ENCODE peak calls at places on chromosome 16, in eight cellular contexts. One of them, this sample, is unnamed.

GRCh38 chr16:6573577-6573976 is 759.1 kb upstream of the RBFOX1 start:
- DNase-seq in fibroblast of mammary gland: no peak
- DNase-seq in type B pancreatic cell: no peak
- DNase-seq in GM10248: no peak
- DNase-seq in neural crest cell: peak
- DNase-seq in adrenal gland: peak
- DNase-seq in astrocyte of the spinal cord: no peak
- DNase-seq in BJ: no peak
- DNase-seq in this sample: no peak

GRCh38 chr16:78100162-78100467 is 661 bp downstream of the WWOX start:
- DNase-seq in fibroblast of mammary gland: no peak
- DNase-seq in BJ: no peak
- DNase-seq in type B pancreatic cell: no peak
- DNase-seq in adrenal gland: no peak
- DNase-seq in neural crest cell: no peak
- DNase-seq in GM10248: no peak
- DNase-seq in astrocyte of the spinal cord: no peak
- DNase-seq in this sample: no peak

GRCh38 chr16:80197790-80198201 is 343.0 kb upstream of the DYNLRB2 start:
- DNase-seq in neural crest cell: no peak
- DNase-seq in adrenal gland: no peak
- DNase-seq in BJ: peak
- DNase-seq in fibroblast of mammary gland: peak
- DNase-seq in astrocyte of the spinal cord: peak
- DNase-seq in type B pancreatic cell: no peak
- DNase-seq in GM10248: no peak
- DNase-seq in this sample: no peak

GRCh38 chr16:49452108-49452507 is 78.5 kb downstream of the C16orf78 start:
- DNase-seq in BJ: no peak
- DNase-seq in adrenal gland: no peak
- DNase-seq in GM10248: no peak
- DNase-seq in type B pancreatic cell: no peak
- DNase-seq in astrocyte of the spinal cord: no peak
- DNase-seq in fibroblast of mammary gland: no peak
- DNase-seq in neural crest cell: no peak
- DNase-seq in this sample: no peak

GRCh38 chr16:1034230-1035065 is 38.1 kb upstream of the SSTR5 start:
- DNase-seq in GM10248: no peak
- DNase-seq in BJ: no peak
- DNase-seq in astrocyte of the spinal cord: no peak
- DNase-seq in fibroblast of mammary gland: no peak
- DNase-seq in neural crest cell: no peak
- DNase-seq in type B pancreatic cell: no peak
- DNase-seq in adrenal gland: no peak
- DNase-seq in this sample: no peak

GRCh38 chr16:86931410-86931941 is 353.1 kb downstream of the FOXL1 start:
- DNase-seq in GM10248: no peak
- DNase-seq in BJ: peak
- DNase-seq in type B pancreatic cell: no peak
- DNase-seq in fibroblast of mammary gland: peak
- DNase-seq in adrenal gland: peak
- DNase-seq in astrocyte of the spinal cord: peak
- DNase-seq in neural crest cell: no peak
- DNase-seq in this sample: no peak

GRCh38 chr16:79612207-79612606 is 11.7 kb upstream of the MAF start:
- DNase-seq in BJ: no peak
- DNase-seq in GM10248: no peak
- DNase-seq in adrenal gland: no peak
- DNase-seq in astrocyte of the spinal cord: peak
- DNase-seq in fibroblast of mammary gland: peak
- DNase-seq in neural crest cell: no peak
- DNase-seq in type B pancreatic cell: no peak
- DNase-seq in this sample: no peak

GRCh38 chr16:560221-560700 is at the start of gene PRR35:
- DNase-seq in GM10248: no peak
- DNase-seq in type B pancreatic cell: no peak
- DNase-seq in neural crest cell: no peak
- DNase-seq in fibroblast of mammary gland: no peak
- DNase-seq in adrenal gland: no peak
- DNase-seq in astrocyte of the spinal cord: no peak
- DNase-seq in BJ: no peak
- DNase-seq in this sample: no peak

GRCh38 chr16:29820271-29820701 is at the start of gene MVP:
- DNase-seq in astrocyte of the spinal cord: peak
- DNase-seq in fibroblast of mammary gland: peak
- DNase-seq in neural crest cell: no peak
- DNase-seq in adrenal gland: peak
- DNase-seq in BJ: no peak
- DNase-seq in type B pancreatic cell: no peak
- DNase-seq in GM10248: peak
- DNase-seq in this sample: peak

GRCh38 chr16:75286996-75287395 is 35.6 kb upstream of the BCAR1 start:
- DNase-seq in GM10248: no peak
- DNase-seq in adrenal gland: no peak
- DNase-seq in neural crest cell: no peak
- DNase-seq in type B pancreatic cell: no peak
- DNase-seq in astrocyte of the spinal cord: no peak
- DNase-seq in fibroblast of mammary gland: no peak
- DNase-seq in BJ: no peak
- DNase-seq in this sample: no peak

GRCh38 chr16:83920894-83921491 is 22.1 kb downstream of the MLYCD start:
- DNase-seq in fibroblast of mammary gland: no peak
- DNase-seq in GM10248: no peak
- DNase-seq in BJ: no peak
- DNase-seq in neural crest cell: no peak
- DNase-seq in astrocyte of the spinal cord: no peak
- DNase-seq in adrenal gland: no peak
- DNase-seq in type B pancreatic cell: no peak
- DNase-seq in this sample: no peak

GRCh38 chr16:22141746-22142145 is 20.6 kb upstream of the SDR42E2 start:
- DNase-seq in GM10248: no peak
- DNase-seq in astrocyte of the spinal cord: no peak
- DNase-seq in neural crest cell: no peak
- DNase-seq in BJ: no peak
- DNase-seq in adrenal gland: no peak
- DNase-seq in fibroblast of mammary gland: peak
- DNase-seq in type B pancreatic cell: no peak
- DNase-seq in this sample: no peak

GRCh38 chr16:88938933-88939813 is 37.8 kb downstream of the CBFA2T3 start:
- DNase-seq in neural crest cell: no peak
- DNase-seq in astrocyte of the spinal cord: no peak
- DNase-seq in GM10248: peak
- DNase-seq in adrenal gland: no peak
- DNase-seq in BJ: no peak
- DNase-seq in fibroblast of mammary gland: no peak
- DNase-seq in type B pancreatic cell: no peak
- DNase-seq in this sample: peak

GRCh38 chr16:1215574-1216295 is 9.3 kb downstream of the TPSG1 start:
- DNase-seq in BJ: no peak
- DNase-seq in neural crest cell: no peak
- DNase-seq in astrocyte of the spinal cord: no peak
- DNase-seq in fibroblast of mammary gland: no peak
- DNase-seq in adrenal gland: no peak
- DNase-seq in GM10248: no peak
- DNase-seq in type B pancreatic cell: no peak
- DNase-seq in this sample: no peak

GRCh38 chr16:75074920-75075687 is 41.5 kb downstream of the LDHD start:
- DNase-seq in GM10248: peak
- DNase-seq in neural crest cell: no peak
- DNase-seq in astrocyte of the spinal cord: no peak
- DNase-seq in BJ: no peak
- DNase-seq in adrenal gland: peak
- DNase-seq in type B pancreatic cell: no peak
- DNase-seq in fibroblast of mammary gland: no peak
- DNase-seq in this sample: peak

GRCh38 chr16:76396977-76397376 is 119.8 kb downstream of the CNTNAP4 start:
- DNase-seq in BJ: no peak
- DNase-seq in adrenal gland: no peak
- DNase-seq in fibroblast of mammary gland: no peak
- DNase-seq in neural crest cell: no peak
- DNase-seq in GM10248: no peak
- DNase-seq in type B pancreatic cell: no peak
- DNase-seq in astrocyte of the spinal cord: no peak
- DNase-seq in this sample: no peak

GRCh38 chr16:83143788-83144187 is 517.0 kb downstream of the CDH13 start:
- DNase-seq in astrocyte of the spinal cord: peak
- DNase-seq in type B pancreatic cell: no peak
- DNase-seq in GM10248: no peak
- DNase-seq in neural crest cell: no peak
- DNase-seq in fibroblast of mammary gland: peak
- DNase-seq in BJ: no peak
- DNase-seq in adrenal gland: no peak
- DNase-seq in this sample: no peak

GRCh38 chr16:88976359-88977027 is 514 bp downstream of the CBFA2T3 start:
- DNase-seq in fibroblast of mammary gland: no peak
- DNase-seq in adrenal gland: no peak
- DNase-seq in astrocyte of the spinal cord: no peak
- DNase-seq in neural crest cell: no peak
- DNase-seq in BJ: no peak
- DNase-seq in GM10248: no peak
- DNase-seq in type B pancreatic cell: no peak
- DNase-seq in this sample: peak

GRCh38 chr16:88502371-88502770 is 49.3 kb downstream of the ZFPM1 start:
- DNase-seq in adrenal gland: no peak
- DNase-seq in neural crest cell: no peak
- DNase-seq in fibroblast of mammary gland: no peak
- DNase-seq in type B pancreatic cell: no peak
- DNase-seq in GM10248: no peak
- DNase-seq in BJ: no peak
- DNase-seq in astrocyte of the spinal cord: no peak
- DNase-seq in this sample: no peak

DNA sequence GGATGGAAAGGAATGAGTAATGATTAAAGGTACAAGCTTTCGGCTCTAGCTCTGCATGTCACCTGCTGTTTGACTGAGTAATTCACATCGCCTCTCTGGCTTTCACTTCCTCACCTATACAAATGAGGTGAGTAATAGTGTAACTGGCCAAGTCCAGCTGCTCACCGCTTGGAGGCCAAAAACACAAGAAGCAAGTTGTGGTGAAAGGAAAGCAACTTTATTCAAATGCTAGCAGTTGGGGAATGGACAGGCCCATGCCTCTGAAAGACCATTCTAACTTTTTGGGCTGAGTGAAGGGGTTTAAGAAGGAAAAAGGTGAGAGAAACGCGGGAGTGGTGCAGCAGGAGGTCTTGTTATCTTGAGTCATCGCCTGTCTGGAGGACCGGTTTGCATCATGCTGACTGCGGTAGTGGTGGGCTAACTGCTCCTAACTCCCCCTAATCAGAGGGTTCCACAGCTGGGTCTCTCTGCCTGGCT is 45.7 kb upstream of the CSNK2A2 start:
- DNase-seq in adrenal gland: no peak
- DNase-seq in BJ: no peak
- DNase-seq in fibroblast of mammary gland: no peak
- DNase-seq in GM10248: peak
- DNase-seq in astrocyte of the spinal cord: no peak
- DNase-seq in neural crest cell: no peak
- DNase-seq in type B pancreatic cell: no peak
- DNase-seq in this sample: peak
- TF ChIP-seq CTCF in adrenal gland: no peak
- TF ChIP-seq CTCF in BJ: no peak
- TF ChIP-seq CTCF in fibroblast of mammary gland: no peak
- TF ChIP-seq CTCF in GM10248: no peak
- TF ChIP-seq CTCF in astrocyte of the spinal cord: no peak
- TF ChIP-seq CTCF in neural crest cell: no peak
- TF ChIP-seq CTCF in type B pancreatic cell: no peak
- TF ChIP-seq CTCF in this sample: peak

DNA sequence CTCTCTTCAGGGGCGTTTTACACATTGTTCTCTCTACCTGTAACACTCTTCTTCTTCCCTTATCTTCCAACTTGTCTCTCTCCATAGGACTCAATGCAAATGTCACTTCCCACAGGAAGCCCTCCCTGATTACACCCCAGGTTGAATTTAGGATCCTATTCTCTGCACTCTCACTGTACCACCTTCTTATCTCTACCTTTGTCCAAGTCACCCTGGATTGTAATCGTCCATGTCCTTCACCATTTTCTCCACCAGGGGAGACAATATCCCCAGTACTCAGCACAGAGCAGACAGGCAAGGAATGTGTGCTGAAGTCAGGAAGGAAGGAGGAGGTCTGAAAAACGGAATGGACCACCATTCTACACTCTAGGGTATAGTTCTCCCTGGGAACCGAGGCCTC is 14.1 kb downstream of the C16orf82 start:
- DNase-seq in astrocyte of the spinal cord: no peak
- DNase-seq in neural crest cell: no peak
- DNase-seq in adrenal gland: no peak
- DNase-seq in GM10248: no peak
- DNase-seq in type B pancreatic cell: no peak
- DNase-seq in BJ: no peak
- DNase-seq in fibroblast of mammary gland: peak
- DNase-seq in this sample: no peak
- TF ChIP-seq CTCF in astrocyte of the spinal cord: peak
- TF ChIP-seq CTCF in neural crest cell: peak
- TF ChIP-seq CTCF in adrenal gland: no peak
- TF ChIP-seq CTCF in GM10248: peak
- TF ChIP-seq CTCF in type B pancreatic cell: peak
- TF ChIP-seq CTCF in BJ: peak
- TF ChIP-seq CTCF in fibroblast of mammary gland: peak
- TF ChIP-seq CTCF in this sample: peak

GRCh38 chr16:50592996-50593395 is 44.8 kb downstream of the NKD1 start:
- DNase-seq in astrocyte of the spinal cord: no peak
- DNase-seq in neural crest cell: no peak
- DNase-seq in type B pancreatic cell: no peak
- DNase-seq in GM10248: no peak
- DNase-seq in adrenal gland: no peak
- DNase-seq in fibroblast of mammary gland: no peak
- DNase-seq in BJ: no peak
- DNase-seq in this sample: no peak

GRCh38 chr16:50591209-50591608 is 43.0 kb downstream of the NKD1 start:
- DNase-seq in type B pancreatic cell: no peak
- DNase-seq in fibroblast of mammary gland: no peak
- DNase-seq in neural crest cell: no peak
- DNase-seq in GM10248: no peak
- DNase-seq in astrocyte of the spinal cord: no peak
- DNase-seq in adrenal gland: no peak
- DNase-seq in BJ: no peak
- DNase-seq in this sample: no peak

GRCh38 chr16:50593410-50594139 is 45.4 kb downstream of the NKD1 start:
- DNase-seq in type B pancreatic cell: no peak
- DNase-seq in adrenal gland: no peak
- DNase-seq in GM10248: no peak
- DNase-seq in astrocyte of the spinal cord: no peak
- DNase-seq in neural crest cell: peak
- DNase-seq in fibroblast of mammary gland: peak
- DNase-seq in BJ: no peak
- DNase-seq in this sample: no peak

GRCh38 chr16:50594332-50595260 is 46.4 kb downstream of the NKD1 start:
- DNase-seq in BJ: no peak
- DNase-seq in adrenal gland: peak
- DNase-seq in fibroblast of mammary gland: no peak
- DNase-seq in GM10248: no peak
- DNase-seq in type B pancreatic cell: no peak
- DNase-seq in astrocyte of the spinal cord: no peak
- DNase-seq in neural crest cell: no peak
- DNase-seq in this sample: no peak

GRCh38 chr16:50591800-50592771 is 43.9 kb downstream of the NKD1 start:
- DNase-seq in neural crest cell: no peak
- DNase-seq in astrocyte of the spinal cord: no peak
- DNase-seq in BJ: no peak
- DNase-seq in GM10248: no peak
- DNase-seq in adrenal gland: peak
- DNase-seq in type B pancreatic cell: no peak
- DNase-seq in fibroblast of mammary gland: no peak
- DNase-seq in this sample: no peak
- TF ChIP-seq CTCF in neural crest cell: no peak
- TF ChIP-seq CTCF in astrocyte of the spinal cord: no peak
- TF ChIP-seq CTCF in BJ: no peak
- TF ChIP-seq CTCF in GM10248: no peak
- TF ChIP-seq CTCF in adrenal gland: no peak
- TF ChIP-seq CTCF in type B pancreatic cell: no peak
- TF ChIP-seq CTCF in fibroblast of mammary gland: no peak
- TF ChIP-seq CTCF in this sample: no peak

GRCh38 chr16:85396879-85397871 is 215.9 kb upstream of the GSE1 start:
- DNase-seq in type B pancreatic cell: no peak
- DNase-seq in astrocyte of the spinal cord: no peak
- DNase-seq in GM10248: peak
- DNase-seq in fibroblast of mammary gland: no peak
- DNase-seq in BJ: no peak
- DNase-seq in neural crest cell: no peak
- DNase-seq in adrenal gland: peak
- DNase-seq in this sample: no peak
- TF ChIP-seq CTCF in type B pancreatic cell: no peak
- TF ChIP-seq CTCF in astrocyte of the spinal cord: peak
- TF ChIP-seq CTCF in GM10248: peak
- TF ChIP-seq CTCF in fibroblast of mammary gland: no peak
- TF ChIP-seq CTCF in BJ: no peak
- TF ChIP-seq CTCF in neural crest cell: no peak
- TF ChIP-seq CTCF in adrenal gland: no peak
- TF ChIP-seq CTCF in this sample: peak

This sample was measured in GM13977.